ENCODE peak calls at places on chromosomes 11 and 22, in eight cellular contexts. W is OCI-LY7, Y is mesendoderm, M is prostate gland, I is left ventricle myocardium inferior, U is heart right ventricle, F is SK-N-SH, E is GM06990. R is an unnamed sample.

GRCh38 chr11:121426476-121427454 is 25.3 kb upstream of the SORL1 start:
- DNase-seq in W (peak; percentile 84), Y (peak; percentile 56), M (no peak), I (peak; percentile 57), U (peak; percentile 56), F (peak; percentile 87), E (peak; percentile 82), R (no peak)

GRCh38 chr22:47191630-47192105 is 429.2 kb downstream of the TBC1D22A start:
- DNase-seq in W (no peak), Y (no peak), M (no peak), I (no peak), U (no peak), F (no peak), E (no peak), R (no peak)

GRCh38 chr11:102367364-102367763 is 20.4 kb downstream of the BIRC2 start:
- DNase-seq in W (peak; percentile 63), Y (no peak), M (no peak), I (no peak), U (no peak), F (peak; percentile 35), E (no peak), R (peak; percentile 19)

GRCh38 chr11:9990221-9990973 is 303.6 kb downstream of the SBF2 start:
- DNase-seq in W (no peak), Y (peak; percentile 59), M (no peak), I (no peak), U (no peak), F (no peak), E (no peak), R (peak; percentile 13)

GRCh38 chr11:78268516-78269410 is 80.0 kb downstream of the USP35 start:
- DNase-seq in W (no peak), Y (no peak), M (no peak), I (peak; percentile 51), U (peak; percentile 29), F (no peak), E (no peak), R (no peak)

GRCh38 chr11:111378773-111379499 is at the start of gene POU2AF1:
- DNase-seq in W (peak; percentile 95), Y (no peak), M (no peak), I (peak; percentile 18), U (no peak), F (no peak), E (peak; percentile 91), R (no peak)

GRCh38 chr22:47686594-47687363 is 924.3 kb downstream of the TBC1D22A start:
- DNase-seq in W (no peak), Y (peak; percentile 92), M (no peak), I (no peak), U (no peak), F (no peak), E (no peak), R (no peak)

GRCh38 chr11:66334605-66335442 is 1.4 kb downstream of the RIN1 start:
- DNase-seq in W (no peak), Y (no peak), M (no peak), I (no peak), U (no peak), F (peak; percentile 37), E (no peak), R (no peak)

DNA sequence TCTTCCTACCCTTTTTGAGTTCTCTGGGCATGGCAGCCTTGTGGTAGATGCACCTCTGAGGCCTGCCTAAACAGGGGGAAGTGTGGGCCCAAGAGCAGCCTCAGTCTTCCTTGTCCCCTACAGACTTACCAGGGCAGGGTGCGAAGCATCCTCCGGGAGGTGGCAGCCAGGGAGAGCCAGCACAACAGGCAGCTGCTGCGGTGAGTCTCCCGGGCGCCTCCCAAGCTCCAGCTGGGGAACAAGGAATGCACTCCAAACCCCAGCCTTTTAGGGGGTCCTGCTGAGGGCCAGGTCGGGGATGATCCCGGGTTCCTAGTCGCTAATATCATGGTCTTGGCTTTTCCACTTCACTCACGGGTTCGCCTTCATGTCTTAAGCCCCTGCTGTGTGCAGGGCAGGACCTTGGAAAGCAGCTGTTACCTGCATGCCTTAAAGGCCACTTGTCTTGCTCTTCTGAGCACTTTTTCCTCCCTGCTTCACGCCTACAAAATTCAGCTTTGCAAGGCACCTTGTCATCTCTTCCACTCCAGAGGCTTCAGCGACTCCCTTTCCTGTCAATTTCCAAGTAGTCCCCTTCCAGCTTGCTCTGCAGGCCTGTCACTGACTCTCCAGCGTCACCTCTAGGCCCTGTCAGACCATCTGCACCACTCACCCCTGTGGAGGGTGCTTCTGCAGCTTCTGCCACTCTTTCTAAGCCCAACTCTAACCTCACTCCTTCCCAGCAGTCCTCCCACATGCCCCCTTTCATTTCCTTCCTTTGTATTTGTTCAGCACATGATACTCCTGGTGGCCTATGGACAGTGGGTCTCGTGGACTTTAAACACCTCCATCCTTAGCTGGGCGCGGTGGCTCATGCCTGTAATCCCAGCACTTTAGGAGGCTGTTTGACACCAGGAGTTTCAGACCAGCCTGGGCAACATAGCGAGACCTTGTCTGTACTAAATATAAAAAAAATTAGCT is 57.0 kb downstream of the PISD start:
- DNase-seq in W (no peak), Y (no peak), M (no peak), I (no peak), U (no peak), F (no peak), E (no peak), R (no peak)
- H3K36me3 ChIP-seq in W (peaks cover 33% of the 10 kb centered on the region), Y (no peaks in the 10 kb centered on the region), M (no peaks in the 10 kb centered on the region), I (no peaks in the 10 kb centered on the region), U (peaks cover 45% of the 10 kb centered on the region), F (no peaks in the 10 kb centered on the region), E (peaks cover 21% of the 10 kb centered on the region), R (peaks cover 2% of the 10 kb centered on the region)

DNA sequence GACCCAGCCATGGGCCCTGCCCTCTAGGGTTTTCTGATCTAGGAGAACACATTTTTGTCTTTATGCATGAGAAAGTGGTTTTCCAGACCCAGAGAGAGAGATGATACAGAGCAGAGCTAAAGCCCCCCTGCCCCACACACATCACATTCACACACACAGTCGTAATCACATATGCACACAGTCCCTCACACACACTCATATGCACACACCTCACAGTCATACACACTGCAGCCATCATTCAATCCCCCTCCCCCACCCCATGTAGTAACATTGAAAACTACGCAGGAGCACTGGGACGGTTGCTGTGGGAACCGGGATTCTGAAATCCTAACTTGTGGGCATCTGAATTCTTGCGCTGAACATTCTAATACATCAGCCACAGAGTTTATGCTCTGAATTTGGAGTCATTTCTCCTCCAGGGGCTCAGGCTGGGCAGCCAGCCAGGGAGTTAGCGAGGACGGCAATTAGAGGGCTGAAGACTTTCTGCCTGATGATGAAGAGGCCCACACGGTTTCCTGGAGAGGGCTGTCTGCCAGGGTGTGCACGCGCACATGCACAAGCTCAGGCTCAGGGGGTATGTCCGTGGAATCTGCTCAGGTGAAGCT is 32.7 kb downstream of the CD6 start:
- DNase-seq in W (no peak), Y (no peak), M (no peak), I (no peak), U (no peak), F (no peak), E (no peak), R (no peak)
- H3K36me3 ChIP-seq in W (no peaks in the 10 kb centered on the region), Y (no peaks in the 10 kb centered on the region), M (no peaks in the 10 kb centered on the region), I (no peaks in the 10 kb centered on the region), U (no peaks in the 10 kb centered on the region), F (no peaks in the 10 kb centered on the region), E (no peaks in the 10 kb centered on the region), R (no peaks in the 10 kb centered on the region)

GRCh38 chr22:42203609-42204008 is 66.8 kb downstream of the TCF20 start:
- DNase-seq in W (no peak), Y (peak; percentile 53), M (no peak), I (no peak), U (no peak), F (no peak), E (no peak), R (no peak)

GRCh38 chr22:42207918-42208317 is 62.5 kb downstream of the TCF20 start:
- DNase-seq in W (no peak), Y (no peak), M (no peak), I (no peak), U (no peak), F (no peak), E (no peak), R (no peak)

GRCh38 chr22:42202669-42203068 is 67.8 kb downstream of the TCF20 start:
- DNase-seq in W (no peak), Y (peak; percentile 16), M (no peak), I (no peak), U (no peak), F (no peak), E (no peak), R (no peak)

GRCh38 chr22:42208362-42208761 is 62.1 kb downstream of the TCF20 start:
- DNase-seq in W (no peak), Y (no peak), M (no peak), I (no peak), U (no peak), F (no peak), E (no peak), R (no peak)
- H3K36me3 ChIP-seq in W (peaks cover 88% of the 10 kb centered on the region), Y (peaks cover 4% of the 10 kb centered on the region), M (no peaks in the 10 kb centered on the region), I (peaks cover 36% of the 10 kb centered on the region), U (peaks cover 51% of the 10 kb centered on the region), F (no peaks in the 10 kb centered on the region), E (peaks cover 6% of the 10 kb centered on the region), R (peaks cover 20% of the 10 kb centered on the region)

GRCh38 chr11:106086850-106087249 is 9.4 kb downstream of the AASDHPPT start:
- DNase-seq in W (no peak), Y (no peak), M (no peak), I (no peak), U (no peak), F (no peak), E (no peak), R (no peak)
- H3K36me3 ChIP-seq in W (peaks cover 94% of the 10 kb centered on the region), Y (no peaks in the 10 kb centered on the region), M (peaks cover 6% of the 10 kb centered on the region), I (peaks cover 45% of the 10 kb centered on the region), U (peaks cover 63% of the 10 kb centered on the region), F (peaks cover 43% of the 10 kb centered on the region), E (no peaks in the 10 kb centered on the region), R (peaks cover 4% of the 10 kb centered on the region)

GRCh38 chr22:27881404-27881803 is 37.7 kb downstream of the PITPNB start:
- DNase-seq in W (no peak), Y (no peak), M (peak; percentile 29), I (peak; percentile 30), U (no peak), F (no peak), E (no peak), R (no peak)
- H3K36me3 ChIP-seq in W (peaks cover 57% of the 10 kb centered on the region), Y (no peaks in the 10 kb centered on the region), M (no peaks in the 10 kb centered on the region), I (peaks cover 10% of the 10 kb centered on the region), U (peaks cover 30% of the 10 kb centered on the region), F (peaks cover 36% of the 10 kb centered on the region), E (peaks cover 10% of the 10 kb centered on the region), R (peaks cover 6% of the 10 kb centered on the region)

DNA sequence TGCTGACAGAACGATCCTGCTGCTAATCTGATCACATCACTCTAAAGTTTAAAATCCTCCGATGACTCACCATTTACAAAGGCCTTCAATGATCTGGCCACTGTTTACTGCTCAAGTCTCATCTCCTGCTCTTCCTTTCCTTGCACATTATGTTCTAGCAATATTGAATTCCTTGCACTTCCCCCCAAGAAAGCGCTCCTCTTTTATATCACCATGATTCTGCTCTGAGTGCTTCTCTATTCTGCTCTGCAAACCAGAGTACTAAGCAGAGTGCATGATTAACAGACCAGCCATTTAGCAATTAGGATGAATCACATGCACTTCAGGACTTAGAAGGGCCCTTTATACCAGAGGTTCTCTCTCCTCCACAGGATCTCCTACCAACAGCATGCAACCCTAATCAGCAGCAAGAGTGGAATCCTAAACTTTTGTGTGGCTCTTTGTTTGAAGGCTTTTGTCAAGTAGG is 1122.8 kb upstream of the CCDC90B start:
- DNase-seq in W (no peak), Y (peak; percentile 70), M (no peak), I (no peak), U (no peak), F (no peak), E (no peak), R (peak; percentile 33)
- H3K36me3 ChIP-seq in W (no peaks in the 10 kb centered on the region), Y (no peaks in the 10 kb centered on the region), M (no peaks in the 10 kb centered on the region), I (no peaks in the 10 kb centered on the region), U (no peaks in the 10 kb centered on the region), F (no peaks in the 10 kb centered on the region), E (no peaks in the 10 kb centered on the region), R (no peaks in the 10 kb centered on the region)

GRCh38 chr11:7635137-7635536 is 38.2 kb downstream of the CYB5R2 start:
- DNase-seq in W (no peak), Y (no peak), M (no peak), I (peak; percentile 40), U (peak; percentile 56), F (no peak), E (no peak), R (no peak)
- H3K36me3 ChIP-seq in W (peaks cover 99% of the 10 kb centered on the region), Y (peaks cover 4% of the 10 kb centered on the region), M (no peaks in the 10 kb centered on the region), I (peaks cover 74% of the 10 kb centered on the region), U (peaks cover 84% of the 10 kb centered on the region), F (no peaks in the 10 kb centered on the region), E (peaks cover 45% of the 10 kb centered on the region), R (peaks cover 4% of the 10 kb centered on the region)